ENCODE peak calls at places on chromosomes 12 and 14, in four cellular contexts. B is GM12878, Z is HCT116, D is K562. R is an unnamed sample.

GRCh38 chr12:40010899-40011774 is 94.7 kb downstream of the SLC2A13 start:
- DNase-seq in B (peak), Z (peak), D (peak), R (peak)

GRCh38 chr12:2503036-2503435 is 291.7 kb upstream of the FKBP4 start:
- DNase-seq in D (no peak), Z (no peak), B (no peak), R (no peak)

GRCh38 chr12:63845726-63846125 is 1.2 kb downstream of the SRGAP1 start:
- DNase-seq in B (no peak), D (no peak), Z (no peak), R (peak)

GRCh38 chr14:105087963-105088811 is 23.0 kb upstream of the GPR132 start:
- DNase-seq in D (peak), B (no peak), Z (no peak), R (peak)

GRCh38 chr14:86481105-86481504 is 951.2 kb downstream of the FLRT2 start:
- DNase-seq in B (no peak), D (no peak), Z (no peak), R (no peak)

GRCh38 chr14:99460793-99461192 is 19.9 kb downstream of the SETD3 start:
- DNase-seq in D (peak), Z (no peak), B (no peak), R (no peak)

GRCh38 chr12:96177013-96177412 is 17.2 kb upstream of the ELK3 start:
- DNase-seq in B (no peak), Z (no peak), D (no peak), R (no peak)

GRCh38 chr14:29243355-29243754 is 476.8 kb downstream of the FOXG1 start:
- DNase-seq in Z (no peak), B (no peak), D (no peak), R (no peak)

GRCh38 chr12:92108651-92109050 is 37.0 kb downstream of the BTG1 start:
- DNase-seq in B (no peak), Z (no peak), D (no peak), R (no peak)

GRCh38 chr12:7060353-7060954 is at the start of gene C1S:
- DNase-seq in Z (no peak), D (peak), B (no peak), R (peak)

GRCh38 chr12:29782285-29782820 is 1.4 kb downstream of the TMTC1 start:
- DNase-seq in D (no peak), B (no peak), Z (no peak), R (no peak)

GRCh38 chr14:20627337-20628032 is 14.0 kb downstream of the OR6S1 start:
- DNase-seq in D (no peak), B (no peak), Z (no peak), R (no peak)

GRCh38 chr12:88866881-88867280 is 286.6 kb upstream of the KITLG start:
- DNase-seq in Z (no peak), B (no peak), D (no peak), R (no peak)

GRCh38 chr12:47249719-47250506 is 170.2 kb upstream of the AMIGO2 start:
- DNase-seq in Z (no peak), B (no peak), D (peak), R (no peak)

GRCh38 chr12:57175428-57176138 is 28.2 kb upstream of the LRP1-AS start:
- DNase-seq in B (no peak), D (peak), Z (peak), R (peak)

GRCh38 chr14:21057803-21058675 is at the start of gene RNASE8:
- DNase-seq in D (no peak), Z (no peak), B (no peak), R (no peak)

GRCh38 chr12:92065018-92065499 is 80.6 kb downstream of the BTG1 start:
- DNase-seq in B (peak), D (no peak), Z (no peak), R (peak)

GRCh38 chr12:42744539-42745156 is 155.1 kb upstream of the PRICKLE1 start:
- DNase-seq in B (no peak), Z (no peak), D (no peak), R (peak)

GRCh38 chr12:122190842-122191668 is 8.1 kb downstream of the LRRC43 start:
- DNase-seq in B (peak), Z (peak), D (peak), R (peak)

GRCh38 chr12:27666510-27666909 is 29.7 kb upstream of the REP15 start:
- DNase-seq in B (no peak), D (no peak), Z (no peak), R (no peak)

GRCh38 chr12:12336049-12336411 is 14.0 kb downstream of the MANSC1 start:
- DNase-seq in B (peak), D (no peak), Z (no peak), R (no peak)

GRCh38 chr12:52147367-52147972 is 44.3 kb downstream of the KRT80 start:
- DNase-seq in D (peak), Z (peak), B (no peak), R (peak)

GRCh38 chr12:107328442-107329133 is 235.2 kb upstream of the CRY1 start:
- DNase-seq in D (no peak), Z (no peak), B (no peak), R (no peak)

GRCh38 chr14:97159124-97159523 is 361.9 kb downstream of the VRK1 start:
- DNase-seq in D (no peak), Z (no peak), B (no peak), R (no peak)

GRCh38 chr12:53733051-53733812 is 6.0 kb upstream of the CALCOCO1 start:
- DNase-seq in D (no peak), Z (no peak), B (no peak), R (no peak)

GRCh38 chr14:92668266-92668973 is 80.0 kb downstream of the LGMN start:
- DNase-seq in D (no peak), Z (no peak), B (no peak), R (no peak)

GRCh38 chr14:50714452-50715073 is 46.5 kb upstream of the SAV1 start:
- DNase-seq in B (no peak), Z (peak), D (peak), R (peak)

GRCh38 chr12:48185181-48185919 is 1.9 kb downstream of the CCDC184 start:
- DNase-seq in D (no peak), B (no peak), Z (no peak), R (no peak)

GRCh38 chr12:89493650-89494302 is 30.8 kb downstream of the GALNT4 start:
- DNase-seq in D (no peak), B (no peak), Z (no peak), R (no peak)

GRCh38 chr12:45343269-45344051 is 127.6 kb downstream of the ANO6 start:
- DNase-seq in Z (no peak), B (no peak), D (no peak), R (no peak)

GRCh38 chr14:70188292-70188607 is 501 bp downstream of the SLC8A3 start:
- DNase-seq in D (no peak), B (no peak), Z (no peak), R (no peak)

GRCh38 chr12:116455540-116456306 is 103.5 kb upstream of the MAP1LC3B2 start:
- DNase-seq in D (peak), Z (peak), B (no peak), R (peak)

GRCh38 chr14:64159588-64159987 is 134.6 kb downstream of the ESR2 start:
- DNase-seq in D (no peak), B (no peak), Z (no peak), R (no peak)

GRCh38 chr12:58509116-58509885 is 411.0 kb downstream of the LRIG3 start:
- DNase-seq in D (no peak), B (no peak), Z (no peak), R (no peak)

GRCh38 chr14:55019968-55020554 is 6.8 kb downstream of the WDHD1 start:
- DNase-seq in D (no peak), B (no peak), Z (no peak), R (no peak)

GRCh38 chr14:104383931-104384775 is 195.4 kb upstream of the C14orf180 start:
- DNase-seq in B (no peak), D (no peak), Z (no peak), R (no peak)

GRCh38 chr14:104044016-104044415 is 41.5 kb upstream of the ASPG start:
- DNase-seq in Z (no peak), D (no peak), B (no peak), R (no peak)

GRCh38 chr12:63844391-63845341 is at the start of gene SRGAP1:
- DNase-seq in D (peak), Z (no peak), B (no peak), R (peak)

GRCh38 chr14:55125403-55125802 is 3.6 kb upstream of the LGALS3 start:
- DNase-seq in B (no peak), Z (no peak), D (no peak), R (no peak)

GRCh38 chr14:67487937-67488893 is at the start of gene TMEM229B:
- DNase-seq in B (peak), D (no peak), Z (no peak), R (no peak)

GRCh38 chr14:67485501-67486095 is 2.9 kb downstream of the TMEM229B start:
- DNase-seq in Z (no peak), B (no peak), D (no peak), R (no peak)

GRCh38 chr14:67487332-67487731 is 1.2 kb downstream of the TMEM229B start:
- DNase-seq in Z (no peak), D (no peak), B (no peak), R (no peak)

GRCh38 chr14:67483599-67484270 is 4.8 kb downstream of the TMEM229B start:
- DNase-seq in Z (no peak), D (no peak), B (no peak), R (no peak)

DNA sequence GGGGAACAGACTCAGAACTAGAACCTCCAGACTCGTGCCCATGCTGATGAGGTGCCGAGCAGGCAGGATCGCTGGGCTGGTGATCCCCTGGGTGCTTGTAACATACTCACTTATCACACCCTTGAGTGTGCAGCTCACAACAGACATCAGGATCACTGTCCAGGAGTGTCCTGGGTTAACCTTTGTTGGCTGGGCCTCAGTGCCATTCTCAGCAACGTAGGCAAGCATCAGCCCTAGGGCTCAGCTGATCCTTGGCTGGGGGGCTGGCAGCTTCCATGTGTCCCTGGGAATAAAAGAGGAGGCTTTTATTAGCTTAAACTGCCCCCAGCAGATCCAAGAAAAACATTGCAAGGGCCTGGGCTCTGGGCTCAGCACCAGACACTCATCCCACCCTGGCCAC is 1.6 kb downstream of the TMEM229B start:
- DNase-seq in D (no peak), Z (no peak), B (no peak), R (no peak)
- TF ChIP-seq JUND in D (no peak), Z (no peak), B (no peak), R (no peak)

GRCh38 chr12:86376052-86376451 is 119.9 kb upstream of the MGAT4C start:
- DNase-seq in D (no peak), Z (peak), B (no peak), R (peak)
- TF ChIP-seq JUND in D (no peak), Z (no peak), B (no peak), R (no peak)

DNA sequence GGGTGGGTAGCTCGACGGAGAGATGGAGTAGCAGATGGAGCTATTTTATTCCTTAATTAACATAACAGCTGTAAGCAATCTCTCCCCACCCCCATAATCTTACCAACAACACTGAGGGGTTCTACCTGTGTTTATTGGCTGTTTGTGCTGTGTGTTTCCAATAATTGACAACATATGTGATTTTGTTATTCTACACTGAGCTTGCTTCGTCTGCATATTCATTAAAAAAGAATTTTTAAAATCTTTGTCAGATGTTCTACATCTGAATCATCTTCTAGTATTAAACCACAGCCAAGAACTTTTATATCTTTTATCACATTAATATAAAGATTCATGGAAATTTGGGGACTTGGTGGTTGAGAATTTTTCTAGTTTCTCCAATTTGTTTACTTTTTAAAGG is 206.6 kb downstream of the PELI2 start:
- DNase-seq in B (no peak), Z (no peak), D (no peak), R (no peak)
- TF ChIP-seq JUND in B (no peak), Z (no peak), D (no peak), R (no peak)

GRCh38 chr12:94571556-94571955 is 78.8 kb downstream of the TMCC3 start:
- DNase-seq in Z (peak), D (no peak), B (no peak), R (peak)
- TF ChIP-seq JUND in Z (no peak), D (no peak), B (no peak), R (no peak)

R was measured in T47D.